ENCODE peak calls at places on chromosome 20, in six cellular contexts. R, K, Y, G, N and L are unnamed samples. For H3K4me1, the result is how much of the 10 kb centered on the place peaks cover.

GRCh38 chr20:44187763-44188709 is 1.0 kb upstream of the JPH2 start:
- DNase-seq in R (no peak), K (peak), Y (no peak), G (peak), N (no peak), L (no peak)

GRCh38 chr20:21147593-21147992 is 21.7 kb downstream of the KIZ start:
- DNase-seq in R (no peak), K (no peak), Y (no peak), G (peak), N (no peak), L (no peak)

GRCh38 chr20:3701061-3701998 is 11.1 kb downstream of the SIGLEC1 start:
- DNase-seq in R (peak), K (no peak), Y (no peak), G (no peak), N (no peak), L (no peak)

GRCh38 chr20:49276895-49277785 is 717 bp downstream of the ZNFX1 start:
- DNase-seq in R (no peak), K (peak), Y (peak), G (no peak), N (peak), L (no peak)

GRCh38 chr20:14526891-14527290 is 189.5 kb upstream of the FLRT3 start:
- DNase-seq in R (no peak), K (no peak), Y (no peak), G (no peak), N (no peak), L (no peak)

GRCh38 chr20:57996936-57997629 is 231.4 kb downstream of the ANKRD60 start:
- DNase-seq in R (no peak), K (no peak), Y (no peak), G (no peak), N (no peak), L (no peak)

GRCh38 chr20:33791959-33792597 is 19.1 kb upstream of the CHMP4B start:
- DNase-seq in R (peak), K (peak), Y (peak), G (peak), N (no peak), L (no peak)

GRCh38 chr20:4300921-4301320 is 285.6 kb upstream of the RNF24 start:
- DNase-seq in R (no peak), K (no peak), Y (no peak), G (no peak), N (no peak), L (peak)

GRCh38 chr20:19566226-19566960 is 191.7 kb upstream of the RIN2 start:
- DNase-seq in R (no peak), K (no peak), Y (no peak), G (no peak), N (no peak), L (no peak)

GRCh38 chr20:45487231-45487635 is 17.7 kb downstream of the WFDC2 start:
- DNase-seq in R (no peak), K (no peak), Y (no peak), G (no peak), N (no peak), L (no peak)

GRCh38 chr20:23020230-23020629 is 14.9 kb upstream of the SSTR4 start:
- DNase-seq in R (no peak), K (no peak), Y (no peak), G (no peak), N (no peak), L (no peak)

GRCh38 chr20:16209826-16210365 is 363.4 kb downstream of the KIF16B start:
- DNase-seq in R (no peak), K (no peak), Y (no peak), G (no peak), N (no peak), L (no peak)

GRCh38 chr20:51172558-51173428 is 149.9 kb upstream of the KCNG1 start:
- DNase-seq in R (no peak), K (no peak), Y (no peak), G (no peak), N (no peak), L (peak)

GRCh38 chr20:50330504-50331313 is 140.1 kb downstream of the CEBPB start:
- DNase-seq in R (peak), K (no peak), Y (no peak), G (no peak), N (no peak), L (no peak)

GRCh38 chr20:18224968-18225568 is 63.3 kb upstream of the ZNF133 start:
- DNase-seq in R (peak), K (no peak), Y (peak), G (peak), N (peak), L (no peak)

GRCh38 chr20:41248371-41249024 is 69.0 kb downstream of the ZHX3 start:
- DNase-seq in R (no peak), K (peak), Y (peak), G (no peak), N (peak), L (no peak)

GRCh38 chr20:2748551-2749342 is 51.7 kb downstream of the CPXM1 start:
- DNase-seq in R (no peak), K (no peak), Y (no peak), G (no peak), N (no peak), L (peak)

GRCh38 chr20:43915209-43916072 is 789 bp downstream of the TOX2 start:
- DNase-seq in R (no peak), K (no peak), Y (no peak), G (peak), N (peak), L (no peak)

GRCh38 chr20:4171538-4172116 is 156.3 kb upstream of the RNF24 start:
- DNase-seq in R (peak), K (no peak), Y (no peak), G (peak), N (no peak), L (no peak)

GRCh38 chr20:13041574-13042457 is 33.0 kb downstream of the SPTLC3 start:
- DNase-seq in R (no peak), K (no peak), Y (no peak), G (peak), N (no peak), L (no peak)

GRCh38 chr20:24777746-24778145 is 171.3 kb upstream of the CST7 start:
- DNase-seq in R (no peak), K (no peak), Y (peak), G (no peak), N (no peak), L (no peak)

GRCh38 chr20:4091332-4092135 is 76.2 kb upstream of the RNF24 start:
- DNase-seq in R (peak), K (peak), Y (peak), G (peak), N (peak), L (peak)

GRCh38 chr20:21702553-21703467 is 2.7 kb upstream of the PAX1 start:
- DNase-seq in R (peak), K (peak), Y (no peak), G (peak), N (no peak), L (no peak)

DNA sequence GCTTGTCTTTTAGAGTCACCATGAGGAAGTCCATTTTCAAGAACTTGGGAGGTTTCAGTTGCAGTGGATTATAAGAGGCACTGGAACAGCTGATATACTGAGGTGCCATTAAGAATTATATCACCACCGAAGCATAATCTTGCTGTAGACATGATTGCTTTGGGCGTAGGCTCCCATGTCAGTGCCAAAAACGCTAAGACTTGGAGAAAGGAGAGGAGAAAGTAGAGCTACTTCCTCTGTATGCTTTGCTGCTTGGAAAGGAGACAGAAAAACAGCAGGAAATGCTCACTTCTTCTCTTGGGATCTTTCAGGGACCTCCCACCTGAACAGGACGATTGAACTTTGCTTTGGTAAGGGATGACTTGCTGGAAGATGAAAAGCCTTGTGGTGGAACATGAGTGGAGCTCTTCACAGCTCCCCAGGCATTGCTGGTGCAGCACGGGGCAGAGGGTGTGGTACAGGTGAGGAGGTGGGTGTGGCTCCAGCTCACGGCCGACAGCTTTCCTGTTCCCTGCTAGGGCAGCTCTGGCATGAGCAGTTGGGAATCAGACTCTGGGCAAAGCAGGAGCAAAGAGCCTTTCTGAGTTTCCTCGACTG is 190.4 kb upstream of the JAG1 start:
- DNase-seq in R (no peak), K (no peak), Y (no peak), G (no peak), N (peak), L (no peak)
- H3K27ac ChIP-seq in R (no peak), K (peak), Y (no peak), G (peak), N (no peak), L (peak)

GRCh38 chr20:47316776-47317126 is 39.7 kb downstream of the ZMYND8 start:
- DNase-seq in R (no peak), K (no peak), Y (no peak), G (no peak), N (no peak), L (no peak)
- H3K4me1 ChIP-seq in R (half or more), K (under half), Y (under half), G (under half), N (half or more), L (half or more)

GRCh38 chr20:62935968-62936585 is 1.9 kb upstream of the GID8 start:
- DNase-seq in R (no peak), K (no peak), Y (no peak), G (no peak), N (no peak), L (no peak)

GRCh38 chr20:62940875-62941274 is 2.9 kb downstream of the GID8 start:
- DNase-seq in R (no peak), K (no peak), Y (no peak), G (no peak), N (no peak), L (no peak)

GRCh38 chr20:62936996-62937352 is 973 bp upstream of the GID8 start:
- DNase-seq in R (peak), K (no peak), Y (no peak), G (peak), N (no peak), L (no peak)

GRCh38 chr20:62937353-62938104 is 418 bp upstream of the GID8 start:
- DNase-seq in R (peak), K (peak), Y (peak), G (peak), N (peak), L (no peak)

GRCh38 chr20:62938105-62938888 is at the start of gene GID8:
- DNase-seq in R (peak), K (no peak), Y (peak), G (peak), N (peak), L (no peak)
- TF ChIP-seq POLR2A in R (no peak), K (no peak), Y (no peak), G (no peak), N (no peak), L (no peak)

DNA sequence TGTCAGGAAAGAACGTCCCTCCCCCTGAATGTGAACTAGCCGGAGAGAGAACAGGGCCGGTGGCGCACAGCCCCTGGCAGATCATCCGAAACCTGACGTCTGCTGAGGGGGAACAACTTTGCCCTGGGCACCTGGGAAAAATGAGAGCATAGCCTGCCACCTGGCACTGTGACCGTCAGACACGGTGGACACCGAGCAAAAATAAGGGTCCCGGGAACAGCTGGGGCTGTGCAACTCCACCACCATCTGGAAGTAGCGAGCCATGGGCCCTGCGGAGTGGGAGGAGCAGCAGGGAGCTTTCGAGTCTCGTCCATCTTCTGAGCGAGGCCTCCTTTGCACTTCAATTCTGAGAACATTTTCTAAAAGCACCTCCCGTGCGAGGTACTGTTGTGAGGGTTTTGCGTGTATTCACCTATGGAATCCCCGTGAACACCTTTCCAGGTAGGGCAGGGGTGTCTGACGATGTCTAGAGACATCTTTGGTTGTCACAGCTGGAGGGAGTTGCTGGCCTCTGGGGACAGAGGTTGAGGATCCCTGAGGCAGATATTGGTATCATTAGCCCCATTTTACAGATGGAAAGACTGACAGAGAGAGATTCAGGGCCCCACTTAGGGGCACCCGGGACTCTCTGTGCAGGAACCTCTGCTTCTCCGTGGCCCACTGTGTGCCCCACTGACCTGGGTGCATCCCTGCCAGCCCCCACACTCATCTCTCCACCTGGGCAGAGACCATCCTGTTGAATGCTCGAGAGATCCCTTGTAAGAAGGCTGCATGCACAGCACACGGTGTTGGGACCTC is 111.0 kb downstream of the EDN3 start:
- DNase-seq in R (no peak), K (no peak), Y (no peak), G (no peak), N (no peak), L (no peak)
- H3K27ac ChIP-seq in R (no peak), K (no peak), Y (no peak), G (no peak), N (no peak), L (no peak)

GRCh38 chr20:39983655-39984054 is 705.4 kb downstream of the MAFB start:
- DNase-seq in R (no peak), K (no peak), Y (no peak), G (no peak), N (no peak), L (no peak)
- H3K4me1 ChIP-seq in R (under half), K (under half), Y (under half), G (under half), N (under half), L (under half)

GRCh38 chr20:63699466-63700198 is 3.2 kb downstream of the TNFRSF6B start:
- DNase-seq in R (no peak), K (peak), Y (peak), G (no peak), N (no peak), L (no peak)
- TF ChIP-seq POLR2A in R (no peak), K (no peak), Y (no peak), G (no peak), N (no peak), L (no peak)

GRCh38 chr20:699811-700338 is 24.3 kb upstream of the SCRT2 start:
- DNase-seq in R (no peak), K (no peak), Y (no peak), G (no peak), N (peak), L (no peak)
- H3K27ac ChIP-seq in R (no peak), K (no peak), Y (no peak), G (no peak), N (peak), L (no peak)